ENCODE peak calls at places on chromosomes 4 and X, in nine cellular contexts. B is adrenal gland, W is kidney, N is prostate gland, R is glutamatergic neuron, C is uterus, U is psoas muscle, A is endodermal cell, M is AG04450. X is an unnamed sample.

GRCh38 chrX:110723844-110724243 is 71.8 kb downstream of the CHRDL1 start:
- DNase-seq in B (no peak), W (no peak), N (no peak), R (no peak), C (no peak), U (no peak), A (no peak), M (no peak), X (no peak)

GRCh38 chrX:131841496-131842410 is 181.3 kb upstream of the STK26 start:
- DNase-seq in B (peak), W (no peak), N (no peak), R (peak), C (peak), U (no peak), A (peak), M (no peak), X (no peak)

GRCh38 chr4:57605374-57605773 is 495.2 kb upstream of the IGFBP7 start:
- DNase-seq in B (no peak), W (no peak), N (no peak), R (no peak), C (no peak), U (no peak), A (no peak), M (no peak), X (no peak)

GRCh38 chrX:47620303-47620685 is 637 bp upstream of the SYN1 start:
- DNase-seq in B (no peak), W (no peak), N (no peak), R (no peak), C (no peak), U (no peak), A (no peak), M (no peak), X (no peak)

GRCh38 chr4:88897180-88897579 is 159.8 kb downstream of the FAM13A start:
- DNase-seq in B (peak), W (no peak), N (no peak), R (no peak), C (no peak), U (no peak), A (no peak), M (no peak), X (no peak)

GRCh38 chr4:65623509-65623908 is 46.8 kb downstream of the EPHA5 start:
- DNase-seq in B (no peak), W (no peak), N (no peak), R (no peak), C (no peak), U (no peak), A (no peak), M (peak), X (no peak)

GRCh38 chrX:41449615-41450014 is 2.5 kb downstream of the NYX start:
- DNase-seq in B (no peak), W (no peak), N (no peak), R (no peak), C (no peak), U (no peak), A (no peak), M (no peak), X (no peak)

GRCh38 chrX:12953420-12953819 is 21.5 kb upstream of the TMSB4X start:
- DNase-seq in B (no peak), W (no peak), N (no peak), R (no peak), C (no peak), U (no peak), A (no peak), M (no peak), X (no peak)

GRCh38 chr4:4569036-4569435 is 27.2 kb upstream of the STX18 start:
- DNase-seq in B (no peak), W (no peak), N (no peak), R (no peak), C (no peak), U (no peak), A (no peak), M (no peak), X (no peak)

GRCh38 chr4:189835505-189835904 is 105.2 kb upstream of the FRG1 start:
- DNase-seq in B (no peak), W (no peak), N (no peak), R (no peak), C (no peak), U (no peak), A (no peak), M (no peak), X (no peak)

GRCh38 chr4:83356899-83357661 is 22.4 kb upstream of the HPSE start:
- DNase-seq in B (no peak), W (no peak), N (no peak), R (no peak), C (no peak), U (no peak), A (no peak), M (peak), X (no peak)

GRCh38 chr4:8028368-8028767 is 88.7 kb upstream of the AFAP1 start:
- DNase-seq in B (no peak), W (no peak), N (no peak), R (no peak), C (no peak), U (no peak), A (no peak), M (no peak), X (no peak)

GRCh38 chrX:43745938-43746721 is 90.0 kb downstream of the MAOA start:
- DNase-seq in B (no peak), W (no peak), N (no peak), R (no peak), C (no peak), U (no peak), A (no peak), M (no peak), X (no peak)

GRCh38 chrX:35890699-35891098 is 28.8 kb upstream of the CFAP47 start:
- DNase-seq in B (peak), W (peak), N (peak), R (peak), C (no peak), U (no peak), A (peak), M (no peak), X (no peak)

DNA sequence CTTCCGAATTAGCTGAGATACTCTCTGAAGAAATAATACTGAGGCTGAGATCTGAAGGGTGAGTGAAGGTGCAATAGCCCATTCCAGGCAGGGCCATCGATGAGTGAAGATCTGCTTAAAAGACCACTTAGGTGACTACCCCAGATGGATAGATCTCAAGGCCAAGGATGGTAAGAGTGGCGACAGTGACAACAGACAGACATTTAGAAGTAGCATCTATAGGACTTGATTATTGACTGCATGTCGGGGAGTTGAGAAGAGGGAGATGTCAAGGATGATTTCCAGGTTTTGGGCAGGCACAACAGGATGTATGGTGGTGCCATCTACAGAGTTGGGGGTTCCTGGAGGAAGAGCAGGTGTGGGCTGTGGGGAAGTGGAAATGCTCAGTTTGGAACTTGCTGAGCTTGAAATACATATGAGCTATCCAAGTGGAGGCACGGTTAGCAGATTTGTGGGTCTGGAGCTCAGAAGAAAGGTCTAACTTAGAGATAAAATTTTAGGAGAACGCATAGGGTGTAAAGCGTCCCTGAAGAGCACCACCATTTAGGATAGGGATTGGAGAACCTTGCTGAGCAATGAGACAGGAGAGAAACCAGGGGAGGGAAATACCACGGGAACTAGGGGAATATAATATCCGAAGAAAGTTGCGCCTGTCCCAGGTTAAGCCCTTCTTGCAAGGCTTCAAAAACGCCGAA is 712 bp downstream of the UFSP2 start:
- DNase-seq in B (no peak), W (no peak), N (peak), R (no peak), C (no peak), U (no peak), A (peak), M (no peak), X (no peak)
- TF ChIP-seq CTCF in B (no peak), W (no peak), N (no peak), R (no peak), C (no peak), U (no peak), A (no peak), M (no peak), X (no peak)

GRCh38 chrX:18874560-18875255 is 109.2 kb downstream of the PHKA2 start:
- DNase-seq in B (no peak), W (no peak), N (no peak), R (no peak), C (no peak), U (no peak), A (no peak), M (no peak), X (peak)

GRCh38 chrX:18873836-18874235 is 110.1 kb downstream of the PHKA2 start:
- DNase-seq in B (no peak), W (no peak), N (no peak), R (no peak), C (no peak), U (no peak), A (no peak), M (no peak), X (peak)

GRCh38 chrX:18873189-18873791 is 110.6 kb downstream of the PHKA2 start:
- DNase-seq in B (peak), W (no peak), N (no peak), R (no peak), C (peak), U (no peak), A (no peak), M (no peak), X (peak)

GRCh38 chrX:18877472-18877871 is 106.4 kb downstream of the PHKA2 start:
- DNase-seq in B (no peak), W (no peak), N (no peak), R (no peak), C (no peak), U (no peak), A (no peak), M (no peak), X (peak)

GRCh38 chrX:18875256-18875878 is 108.5 kb downstream of the PHKA2 start:
- DNase-seq in B (no peak), W (no peak), N (no peak), R (no peak), C (no peak), U (no peak), A (peak), M (no peak), X (peak)
- TF ChIP-seq CTCF in B (no peak), W (no peak), N (no peak), R (no peak), C (no peak), U (no peak), A (no peak), M (no peak), X (no peak)

DNA sequence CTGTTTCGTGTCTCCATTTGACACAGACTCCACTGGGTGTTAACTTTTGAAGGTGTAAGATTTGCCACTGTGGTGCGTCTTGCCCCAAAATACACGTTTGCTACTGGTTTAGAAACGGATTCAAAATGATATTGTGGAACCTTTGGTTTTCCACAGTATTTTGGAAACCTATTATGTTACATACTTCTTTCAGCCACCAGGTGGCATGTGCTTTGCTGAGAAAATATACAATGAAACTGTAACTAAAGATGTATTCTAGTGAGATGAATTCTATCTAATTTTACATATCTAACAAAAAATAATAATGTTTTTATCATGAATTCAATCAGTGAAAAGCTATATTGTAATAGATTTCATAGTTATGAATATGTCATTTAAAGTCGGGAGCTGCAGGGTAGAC is 28.4 kb upstream of the SLITRK4 start:
- DNase-seq in B (no peak), W (no peak), N (no peak), R (no peak), C (no peak), U (no peak), A (no peak), M (no peak), X (no peak)
- TF ChIP-seq CTCF in B (peak), W (peak), N (peak), R (peak), C (peak), U (peak), A (peak), M (no peak), X (peak)

DNA sequence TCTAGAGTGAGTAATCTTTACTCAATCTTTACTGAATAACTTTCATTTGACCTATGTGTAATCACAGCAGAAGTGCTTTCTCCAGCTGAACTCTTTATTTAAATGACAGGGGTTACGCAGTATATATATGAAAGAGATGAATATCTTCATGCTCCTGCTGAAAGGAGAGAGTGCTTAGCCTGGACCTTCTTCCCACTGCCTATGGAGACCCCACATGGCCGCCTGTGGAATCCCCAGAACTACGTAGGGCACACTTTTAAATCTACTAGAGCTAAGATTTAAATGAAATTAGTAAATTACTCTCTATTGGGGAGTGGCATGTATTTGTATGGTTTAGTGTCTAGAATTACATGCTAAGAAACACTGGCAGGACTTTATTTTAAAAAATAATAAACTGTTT is 391.2 kb downstream of the ANKRD50 start:
- DNase-seq in B (no peak), W (no peak), N (no peak), R (no peak), C (no peak), U (no peak), A (peak), M (no peak), X (no peak)
- TF ChIP-seq CTCF in B (no peak), W (no peak), N (no peak), R (no peak), C (no peak), U (no peak), A (peak), M (no peak), X (no peak)

GRCh38 chr4:76277667-76278066 is 26.1 kb downstream of the FAM47E start:
- DNase-seq in B (no peak), W (no peak), N (no peak), R (no peak), C (no peak), U (no peak), A (no peak), M (no peak), X (no peak)
- TF ChIP-seq CTCF in B (no peak), W (no peak), N (no peak), R (no peak), C (no peak), U (no peak), A (no peak), M (no peak), X (no peak)

GRCh38 chrX:8306296-8306975 is 135.4 kb upstream of the VCX2 start:
- DNase-seq in B (no peak), W (no peak), N (no peak), R (no peak), C (no peak), U (no peak), A (no peak), M (no peak), X (no peak)
- TF ChIP-seq CTCF in B (no peak), W (no peak), N (no peak), R (no peak), C (no peak), U (no peak), A (no peak), M (no peak), X (no peak)

DNA sequence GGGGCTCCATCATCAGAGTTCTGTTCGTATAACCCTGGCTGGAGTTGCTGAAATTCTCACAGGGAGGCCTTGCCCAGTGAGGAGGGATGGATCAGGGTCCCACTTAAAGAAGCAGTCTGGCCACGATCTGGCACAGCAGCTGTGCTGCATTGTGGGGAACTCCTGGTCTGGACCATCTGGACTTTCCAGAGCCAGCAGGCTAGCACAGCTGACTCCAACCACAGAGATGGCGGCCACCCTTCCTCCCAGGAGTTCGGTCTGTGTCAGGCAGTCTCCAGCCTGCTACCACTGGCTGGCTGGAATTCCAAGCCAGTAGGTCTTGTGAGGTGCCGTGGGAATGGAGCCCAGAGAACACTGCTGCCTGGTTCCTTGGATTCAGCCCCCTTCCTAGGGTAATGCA is 62.0 kb downstream of the SLAIN2 start:
- DNase-seq in B (no peak), W (no peak), N (no peak), R (peak), C (no peak), U (no peak), A (no peak), M (no peak), X (no peak)
- TF ChIP-seq CTCF in B (no peak), W (no peak), N (no peak), R (no peak), C (no peak), U (no peak), A (no peak), M (no peak), X (no peak)

X was measured in spleen.